ENCODE peak calls at places on chromosomes 6 and 20, in eight cellular contexts. D is DND-41; S is CD8-positive, alpha-beta memory T cell; E is GM23248; A is testis; C is tibial artery; O is cardiac muscle cell; G is CD8-positive, alpha-beta T cell. T is an unnamed sample. For H3K4me1, the result is how much of the 10 kb centered on the place peaks cover.

GRCh38 chr6:123022980-123023379 is 26.9 kb downstream of the CLVS2 start:
- DNase-seq in D (peak), S (no peak), E (no peak), A (no peak), C (no peak), O (no peak), G (no peak), T (no peak)

GRCh38 chr20:53413188-53413631 is 180.4 kb downstream of the ZNF217 start:
- DNase-seq in D (peak), S (peak), E (no peak), A (peak), C (no peak), O (no peak), G (peak), T (peak)

GRCh38 chr20:38290829-38291581 is 13.0 kb upstream of the BPI start:
- DNase-seq in D (peak), S (no peak), E (peak), A (no peak), C (peak), O (peak), G (no peak), T (no peak)

GRCh38 chr6:18122128-18123093 is at the start of gene NHLRC1:
- DNase-seq in D (no peak), S (peak), E (peak), A (peak), C (peak), O (peak), G (peak), T (peak)

GRCh38 chr6:97282726-97283617 is at the start of gene MMS22L:
- DNase-seq in D (peak), S (peak), E (peak), A (peak), C (peak), O (peak), G (peak), T (peak)

GRCh38 chr6:154928325-154928922 is 66.7 kb upstream of the TIAM2 start:
- DNase-seq in D (peak), S (peak), E (peak), A (peak), C (no peak), O (peak), G (peak), T (peak)

GRCh38 chr6:148200302-148200701 is 142.3 kb upstream of the SASH1 start:
- DNase-seq in D (peak), S (no peak), E (peak), A (peak), C (no peak), O (no peak), G (no peak), T (no peak)

GRCh38 chr6:109381007-109381746 is 1.1 kb downstream of the CD164 start:
- DNase-seq in D (no peak), S (no peak), E (peak), A (no peak), C (no peak), O (no peak), G (no peak), T (no peak)

GRCh38 chr6:40379811-40380210 is 207.4 kb downstream of the LRFN2 start:
- DNase-seq in D (no peak), S (no peak), E (no peak), A (no peak), C (no peak), O (no peak), G (no peak), T (no peak)

GRCh38 chr6:153032255-153032882 is 29.9 kb upstream of the MTRF1L start:
- DNase-seq in D (no peak), S (no peak), E (peak), A (no peak), C (no peak), O (peak), G (no peak), T (no peak)

GRCh38 chr6:16483315-16483875 is 245.0 kb downstream of the GMPR start:
- DNase-seq in D (peak), S (no peak), E (no peak), A (no peak), C (no peak), O (no peak), G (no peak), T (peak)

GRCh38 chr6:111805511-111806181 is 67.6 kb downstream of the FYN start:
- DNase-seq in D (no peak), S (no peak), E (peak), A (no peak), C (no peak), O (peak), G (no peak), T (no peak)

GRCh38 chr6:78947962-78948361 is 80.6 kb downstream of the IRAK1BP1 start:
- DNase-seq in D (no peak), S (no peak), E (peak), A (no peak), C (no peak), O (peak), G (no peak), T (no peak)

GRCh38 chr6:45265246-45265645 is 62.9 kb upstream of the RUNX2 start:
- DNase-seq in D (no peak), S (no peak), E (peak), A (no peak), C (no peak), O (peak), G (no peak), T (no peak)

GRCh38 chr6:35392773-35393672 is 50.7 kb downstream of the PPARD start:
- DNase-seq in D (no peak), S (no peak), E (peak), A (no peak), C (no peak), O (no peak), G (no peak), T (no peak)

GRCh38 chr6:144493035-144493910 is 208.1 kb downstream of the UTRN start:
- DNase-seq in D (no peak), S (no peak), E (peak), A (no peak), C (no peak), O (peak), G (no peak), T (no peak)

GRCh38 chr20:22462975-22463914 is 121.1 kb downstream of the FOXA2 start:
- DNase-seq in D (no peak), S (no peak), E (peak), A (no peak), C (no peak), O (peak), G (no peak), T (no peak)

GRCh38 chr6:137775192-137775591 is 91.9 kb upstream of the TNFAIP3 start:
- DNase-seq in D (no peak), S (no peak), E (peak), A (no peak), C (no peak), O (no peak), G (no peak), T (no peak)

GRCh38 chr6:62681108-62681507 is 395.1 kb upstream of the KHDRBS2 start:
- DNase-seq in D (no peak), S (no peak), E (no peak), A (no peak), C (no peak), O (no peak), G (no peak), T (no peak)

GRCh38 chr20:9838378-9839295 is at the start of gene PAK5:
- DNase-seq in D (no peak), S (no peak), E (peak), A (peak), C (peak), O (peak), G (no peak), T (no peak)

GRCh38 chr20:49712118-49712517 is 1.6 kb downstream of the B4GALT5 start:
- DNase-seq in D (no peak), S (no peak), E (peak), A (no peak), C (no peak), O (no peak), G (no peak), T (no peak)
- H3K4me1 ChIP-seq in D (under half), S (under half), E (under half), A (under half), C (half or more), O (under half), G (under half), T (under half)

GRCh38 chr20:24934716-24935115 is 14.4 kb upstream of the CST7 start:
- DNase-seq in D (no peak), S (no peak), E (no peak), A (no peak), C (no peak), O (no peak), G (no peak), T (no peak)
- H3K27ac ChIP-seq in D (no peak), S (no peak), E (no peak), A (no peak), C (no peak), O (no peak), G (no peak), T (no peak)

GRCh38 chr6:31733734-31734133 is 2.6 kb downstream of the CLIC1 start:
- DNase-seq in D (no peak), S (no peak), E (no peak), A (no peak), C (no peak), O (no peak), G (no peak), T (no peak)
- H3K4me1 ChIP-seq in D (half or more), S (half or more), E (under half), A (under half), C (under half), O (under half), G (half or more), T (half or more)

GRCh38 chr6:12353731-12354130 is 63.6 kb downstream of the EDN1 start:
- DNase-seq in D (no peak), S (no peak), E (peak), A (no peak), C (no peak), O (peak), G (no peak), T (no peak)

GRCh38 chr6:12356431-12356830 is 66.3 kb downstream of the EDN1 start:
- DNase-seq in D (no peak), S (no peak), E (no peak), A (no peak), C (no peak), O (no peak), G (no peak), T (no peak)

GRCh38 chr6:12356983-12357972 is 67.1 kb downstream of the EDN1 start:
- DNase-seq in D (no peak), S (no peak), E (peak), A (no peak), C (no peak), O (no peak), G (no peak), T (no peak)

GRCh38 chr6:12354499-12354898 is 64.3 kb downstream of the EDN1 start:
- DNase-seq in D (no peak), S (no peak), E (peak), A (no peak), C (peak), O (peak), G (no peak), T (no peak)

GRCh38 chr6:12355354-12355753 is 65.2 kb downstream of the EDN1 start:
- DNase-seq in D (no peak), S (no peak), E (no peak), A (no peak), C (no peak), O (no peak), G (no peak), T (no peak)
- H3K27ac ChIP-seq in D (no peak), S (no peak), E (no peak), A (no peak), C (peak), O (no peak), G (no peak), T (no peak)

GRCh38 chr6:166204852-166205650 is 37.4 kb upstream of the TBXT start:
- DNase-seq in D (no peak), S (no peak), E (no peak), A (no peak), C (no peak), O (no peak), G (no peak), T (no peak)

GRCh38 chr6:166203003-166203640 is 35.5 kb upstream of the TBXT start:
- DNase-seq in D (no peak), S (no peak), E (no peak), A (no peak), C (no peak), O (peak), G (no peak), T (no peak)

GRCh38 chr6:166203641-166204222 is 36.1 kb upstream of the TBXT start:
- DNase-seq in D (no peak), S (no peak), E (no peak), A (no peak), C (no peak), O (no peak), G (no peak), T (no peak)

GRCh38 chr6:166201878-166202277 is 34.2 kb upstream of the TBXT start:
- DNase-seq in D (no peak), S (no peak), E (no peak), A (no peak), C (no peak), O (no peak), G (no peak), T (no peak)

GRCh38 chr6:166202321-166202733 is 34.7 kb upstream of the TBXT start:
- DNase-seq in D (no peak), S (no peak), E (no peak), A (no peak), C (no peak), O (no peak), G (no peak), T (no peak)
- H3K4me1 ChIP-seq in D (under half), S (under half), E (under half), A (under half), C (under half), O (under half), G (under half), T (under half)

GRCh38 chr20:20525756-20526155 is 157.9 kb downstream of the INSM1 start:
- DNase-seq in D (no peak), S (no peak), E (no peak), A (no peak), C (no peak), O (no peak), G (no peak), T (no peak)
- H3K27ac ChIP-seq in D (no peak), S (no peak), E (no peak), A (peak), C (no peak), O (no peak), G (no peak), T (no peak)

DNA sequence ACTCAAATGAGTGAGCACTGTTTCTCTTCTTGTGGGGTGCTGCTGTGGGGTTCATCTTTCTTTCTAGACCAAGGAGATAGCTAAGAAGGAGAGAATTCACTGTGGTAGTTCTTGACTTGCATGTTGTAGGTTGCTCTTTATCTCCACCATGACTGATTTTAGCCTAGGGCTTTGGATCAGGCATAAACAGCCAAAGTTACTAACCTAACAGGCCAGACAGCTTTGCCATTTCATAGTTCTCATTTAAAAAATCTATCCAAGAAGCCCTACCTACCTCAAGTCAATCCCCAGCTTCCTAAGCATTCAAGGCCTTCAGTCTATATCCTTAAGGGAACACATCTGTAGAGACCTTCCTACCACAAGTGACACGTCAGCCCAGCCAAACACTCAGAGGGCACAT is 107.9 kb upstream of the CARMIL1 start:
- DNase-seq in D (no peak), S (no peak), E (no peak), A (no peak), C (no peak), O (no peak), G (no peak), T (no peak)
- H3K4me1 ChIP-seq in D (under half), S (under half), E (half or more), A (under half), C (half or more), O (under half), G (under half), T (under half)

DNA sequence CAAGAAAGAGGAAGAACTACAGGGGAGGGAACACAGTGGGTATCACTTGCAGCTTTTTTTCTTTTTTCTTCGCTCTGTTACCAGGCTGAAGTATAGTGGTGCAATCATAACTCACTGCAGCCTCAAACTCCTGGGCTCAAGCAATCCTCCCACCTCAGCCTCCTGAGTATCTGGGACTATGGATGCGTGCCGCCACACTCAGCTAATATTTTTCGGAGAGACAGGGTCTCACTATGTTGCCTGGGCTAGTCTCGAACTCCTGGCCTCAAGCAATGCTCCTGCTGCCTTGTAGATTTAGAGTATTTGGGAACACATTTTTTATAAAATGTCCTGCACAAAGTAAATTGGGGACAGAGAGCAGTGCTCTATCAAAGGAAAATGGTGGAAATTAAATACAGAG is 28.3 kb downstream of the PARD6B start:
- DNase-seq in D (no peak), S (no peak), E (no peak), A (no peak), C (no peak), O (no peak), G (no peak), T (no peak)
- H3K27ac ChIP-seq in D (no peak), S (no peak), E (no peak), A (no peak), C (no peak), O (no peak), G (no peak), T (no peak)